ENCODE peak calls at places on chromosomes 5 and 9, in ten cellular contexts. One of them, this sample, is unnamed. For H3K27me3 and H3K36me3, the result is how much of the 10 kb centered on the place peaks cover.

GRCh38 chr9:92183449-92183848 is 68.2 kb upstream of the SPTLC1 start:
- DNase-seq in Peyer's patch: no peak
- DNase-seq in BE2C: no peak
- DNase-seq in heart left ventricle: no peak
- DNase-seq in IMR-90: no peak
- DNase-seq in neural progenitor cell: no peak
- DNase-seq in sigmoid colon: no peak
- DNase-seq in stomach: no peak
- DNase-seq in left lung: no peak
- DNase-seq in GM23248: no peak
- DNase-seq in this sample: no peak

GRCh38 chr9:87189006-87189405 is 241.7 kb upstream of the GAS1 start:
- DNase-seq in left lung: no peak
- DNase-seq in sigmoid colon: no peak
- DNase-seq in heart left ventricle: no peak
- DNase-seq in BE2C: no peak
- DNase-seq in stomach: no peak
- DNase-seq in GM23248: no peak
- DNase-seq in IMR-90: peak
- DNase-seq in neural progenitor cell: no peak
- DNase-seq in Peyer's patch: no peak
- DNase-seq in this sample: no peak

GRCh38 chr5:75460947-75461346 is 50.5 kb downstream of the CERT1 start:
- DNase-seq in IMR-90: no peak
- DNase-seq in sigmoid colon: no peak
- DNase-seq in heart left ventricle: no peak
- DNase-seq in Peyer's patch: no peak
- DNase-seq in neural progenitor cell: no peak
- DNase-seq in stomach: peak
- DNase-seq in left lung: no peak
- DNase-seq in BE2C: peak
- DNase-seq in GM23248: no peak
- DNase-seq in this sample: no peak

GRCh38 chr5:139004374-139005307 is 129.5 kb upstream of the LRRTM2 start:
- DNase-seq in stomach: no peak
- DNase-seq in heart left ventricle: no peak
- DNase-seq in left lung: no peak
- DNase-seq in GM23248: no peak
- DNase-seq in IMR-90: peak
- DNase-seq in Peyer's patch: no peak
- DNase-seq in BE2C: no peak
- DNase-seq in neural progenitor cell: no peak
- DNase-seq in sigmoid colon: no peak
- DNase-seq in this sample: no peak

GRCh38 chr5:14105717-14106435 is 37.3 kb upstream of the TRIO start:
- DNase-seq in stomach: no peak
- DNase-seq in left lung: no peak
- DNase-seq in neural progenitor cell: no peak
- DNase-seq in heart left ventricle: no peak
- DNase-seq in sigmoid colon: no peak
- DNase-seq in IMR-90: peak
- DNase-seq in BE2C: no peak
- DNase-seq in Peyer's patch: no peak
- DNase-seq in GM23248: peak
- DNase-seq in this sample: peak

GRCh38 chr5:113140837-113141661 is 164.5 kb downstream of the DCP2 start:
- DNase-seq in GM23248: peak
- DNase-seq in Peyer's patch: peak
- DNase-seq in stomach: no peak
- DNase-seq in neural progenitor cell: no peak
- DNase-seq in left lung: no peak
- DNase-seq in BE2C: no peak
- DNase-seq in heart left ventricle: no peak
- DNase-seq in sigmoid colon: peak
- DNase-seq in IMR-90: peak
- DNase-seq in this sample: peak

GRCh38 chr9:72363908-72364678 is 915 bp downstream of the ZFAND5 start:
- DNase-seq in left lung: peak
- DNase-seq in IMR-90: peak
- DNase-seq in GM23248: peak
- DNase-seq in heart left ventricle: peak
- DNase-seq in stomach: peak
- DNase-seq in Peyer's patch: peak
- DNase-seq in sigmoid colon: peak
- DNase-seq in BE2C: peak
- DNase-seq in neural progenitor cell: peak
- DNase-seq in this sample: peak

GRCh38 chr5:136018814-136019777 is 9.7 kb upstream of the TGFBI start:
- DNase-seq in Peyer's patch: peak
- DNase-seq in IMR-90: peak
- DNase-seq in GM23248: peak
- DNase-seq in left lung: no peak
- DNase-seq in neural progenitor cell: no peak
- DNase-seq in stomach: no peak
- DNase-seq in BE2C: peak
- DNase-seq in sigmoid colon: peak
- DNase-seq in heart left ventricle: peak
- DNase-seq in this sample: peak

GRCh38 chr5:117748336-117748735 is 1173.7 kb upstream of the SEMA6A start:
- DNase-seq in heart left ventricle: no peak
- DNase-seq in GM23248: no peak
- DNase-seq in left lung: no peak
- DNase-seq in IMR-90: no peak
- DNase-seq in sigmoid colon: no peak
- DNase-seq in neural progenitor cell: no peak
- DNase-seq in Peyer's patch: no peak
- DNase-seq in stomach: no peak
- DNase-seq in BE2C: no peak
- DNase-seq in this sample: no peak

GRCh38 chr9:115013998-115014397 is 83.6 kb upstream of the TNFSF8 start:
- DNase-seq in BE2C: peak
- DNase-seq in GM23248: peak
- DNase-seq in heart left ventricle: peak
- DNase-seq in stomach: peak
- DNase-seq in left lung: peak
- DNase-seq in sigmoid colon: peak
- DNase-seq in IMR-90: peak
- DNase-seq in neural progenitor cell: peak
- DNase-seq in Peyer's patch: peak
- DNase-seq in this sample: peak

GRCh38 chr5:130231786-130232185 is 327.5 kb downstream of the CHSY3 start:
- DNase-seq in sigmoid colon: no peak
- DNase-seq in left lung: no peak
- DNase-seq in Peyer's patch: no peak
- DNase-seq in heart left ventricle: no peak
- DNase-seq in BE2C: no peak
- DNase-seq in IMR-90: no peak
- DNase-seq in stomach: no peak
- DNase-seq in GM23248: no peak
- DNase-seq in neural progenitor cell: no peak
- DNase-seq in this sample: no peak

GRCh38 chr9:82987790-82988189 is 75.2 kb downstream of the RASEF start:
- DNase-seq in left lung: no peak
- DNase-seq in stomach: no peak
- DNase-seq in sigmoid colon: no peak
- DNase-seq in Peyer's patch: no peak
- DNase-seq in IMR-90: no peak
- DNase-seq in heart left ventricle: no peak
- DNase-seq in BE2C: no peak
- DNase-seq in GM23248: no peak
- DNase-seq in neural progenitor cell: no peak
- DNase-seq in this sample: no peak

GRCh38 chr5:95620870-95621838 is 1.3 kb downstream of the GPR150 start:
- DNase-seq in Peyer's patch: peak
- DNase-seq in left lung: peak
- DNase-seq in BE2C: peak
- DNase-seq in GM23248: peak
- DNase-seq in IMR-90: no peak
- DNase-seq in heart left ventricle: peak
- DNase-seq in neural progenitor cell: peak
- DNase-seq in sigmoid colon: no peak
- DNase-seq in stomach: peak
- DNase-seq in this sample: no peak

GRCh38 chr5:1808466-1808865 is 7.3 kb downstream of the NDUFS6 start:
- DNase-seq in neural progenitor cell: no peak
- DNase-seq in Peyer's patch: no peak
- DNase-seq in IMR-90: peak
- DNase-seq in sigmoid colon: no peak
- DNase-seq in heart left ventricle: no peak
- DNase-seq in stomach: no peak
- DNase-seq in left lung: no peak
- DNase-seq in BE2C: no peak
- DNase-seq in GM23248: peak
- DNase-seq in this sample: no peak
- H3K27me3 ChIP-seq in neural progenitor cell: under half
- H3K27me3 ChIP-seq in Peyer's patch: under half
- H3K27me3 ChIP-seq in IMR-90: under half
- H3K27me3 ChIP-seq in sigmoid colon: under half
- H3K27me3 ChIP-seq in heart left ventricle: under half
- H3K27me3 ChIP-seq in stomach: under half
- H3K27me3 ChIP-seq in left lung: under half
- H3K27me3 ChIP-seq in BE2C: under half
- H3K27me3 ChIP-seq in GM23248: under half
- H3K27me3 ChIP-seq in this sample: under half

GRCh38 chr5:87394407-87394806 is 18.3 kb downstream of the CCNH start:
- DNase-seq in left lung: no peak
- DNase-seq in BE2C: no peak
- DNase-seq in IMR-90: peak
- DNase-seq in sigmoid colon: no peak
- DNase-seq in heart left ventricle: no peak
- DNase-seq in neural progenitor cell: no peak
- DNase-seq in Peyer's patch: no peak
- DNase-seq in stomach: no peak
- DNase-seq in GM23248: peak
- DNase-seq in this sample: peak

GRCh38 chr5:87393331-87393730 is 19.4 kb downstream of the CCNH start:
- DNase-seq in sigmoid colon: no peak
- DNase-seq in stomach: no peak
- DNase-seq in heart left ventricle: no peak
- DNase-seq in left lung: no peak
- DNase-seq in Peyer's patch: no peak
- DNase-seq in IMR-90: peak
- DNase-seq in neural progenitor cell: no peak
- DNase-seq in GM23248: peak
- DNase-seq in BE2C: no peak
- DNase-seq in this sample: no peak

GRCh38 chr5:87390075-87390474 is 22.7 kb downstream of the CCNH start:
- DNase-seq in GM23248: no peak
- DNase-seq in neural progenitor cell: no peak
- DNase-seq in Peyer's patch: no peak
- DNase-seq in heart left ventricle: no peak
- DNase-seq in IMR-90: no peak
- DNase-seq in left lung: no peak
- DNase-seq in stomach: no peak
- DNase-seq in sigmoid colon: no peak
- DNase-seq in BE2C: no peak
- DNase-seq in this sample: no peak

GRCh38 chr5:87390576-87391199 is 22.0 kb downstream of the CCNH start:
- DNase-seq in Peyer's patch: no peak
- DNase-seq in heart left ventricle: no peak
- DNase-seq in BE2C: no peak
- DNase-seq in IMR-90: peak
- DNase-seq in left lung: no peak
- DNase-seq in neural progenitor cell: no peak
- DNase-seq in GM23248: peak
- DNase-seq in sigmoid colon: no peak
- DNase-seq in stomach: no peak
- DNase-seq in this sample: no peak

DNA sequence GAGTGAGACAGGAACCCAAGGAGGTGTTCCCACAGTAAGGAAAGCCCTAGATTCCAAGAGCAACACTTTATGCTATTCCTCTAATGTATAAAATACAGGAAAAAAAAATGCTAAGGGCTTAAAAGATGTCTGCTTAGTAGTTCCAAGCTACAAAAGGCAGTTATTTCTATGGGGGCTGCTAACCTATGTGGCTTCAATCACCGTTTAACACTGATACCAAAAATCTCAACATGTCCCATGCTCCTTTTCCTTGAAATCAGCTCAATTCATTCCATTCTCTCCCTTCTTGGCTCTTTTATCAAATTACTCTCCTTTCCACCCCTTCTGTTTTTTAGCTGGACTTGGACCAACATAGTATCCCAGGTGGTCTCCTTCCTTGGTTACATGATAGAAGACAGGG is 20.6 kb downstream of the CCNH start:
- DNase-seq in neural progenitor cell: no peak
- DNase-seq in stomach: no peak
- DNase-seq in sigmoid colon: no peak
- DNase-seq in Peyer's patch: no peak
- DNase-seq in heart left ventricle: no peak
- DNase-seq in IMR-90: no peak
- DNase-seq in left lung: no peak
- DNase-seq in BE2C: no peak
- DNase-seq in GM23248: no peak
- DNase-seq in this sample: no peak
- H3K36me3 ChIP-seq in neural progenitor cell: half or more
- H3K36me3 ChIP-seq in stomach: half or more
- H3K36me3 ChIP-seq in sigmoid colon: under half
- H3K36me3 ChIP-seq in Peyer's patch: under half
- H3K36me3 ChIP-seq in heart left ventricle: half or more
- H3K36me3 ChIP-seq in IMR-90: under half
- H3K36me3 ChIP-seq in left lung: under half
- H3K36me3 ChIP-seq in BE2C: half or more
- H3K36me3 ChIP-seq in GM23248: half or more
- H3K36me3 ChIP-seq in this sample: half or more

GRCh38 chr9:136969150-136969549 is 8.2 kb upstream of the PTGDS start:
- DNase-seq in heart left ventricle: no peak
- DNase-seq in left lung: no peak
- DNase-seq in sigmoid colon: no peak
- DNase-seq in IMR-90: no peak
- DNase-seq in neural progenitor cell: no peak
- DNase-seq in GM23248: no peak
- DNase-seq in Peyer's patch: no peak
- DNase-seq in stomach: no peak
- DNase-seq in BE2C: no peak
- DNase-seq in this sample: no peak
- H3K4me3 ChIP-seq in heart left ventricle: no peak
- H3K4me3 ChIP-seq in left lung: no peak
- H3K4me3 ChIP-seq in sigmoid colon: no peak
- H3K4me3 ChIP-seq in IMR-90: no peak
- H3K4me3 ChIP-seq in neural progenitor cell: no peak
- H3K4me3 ChIP-seq in GM23248: no peak
- H3K4me3 ChIP-seq in Peyer's patch: no peak
- H3K4me3 ChIP-seq in stomach: no peak
- H3K4me3 ChIP-seq in BE2C: no peak
- H3K4me3 ChIP-seq in this sample: no peak

DNA sequence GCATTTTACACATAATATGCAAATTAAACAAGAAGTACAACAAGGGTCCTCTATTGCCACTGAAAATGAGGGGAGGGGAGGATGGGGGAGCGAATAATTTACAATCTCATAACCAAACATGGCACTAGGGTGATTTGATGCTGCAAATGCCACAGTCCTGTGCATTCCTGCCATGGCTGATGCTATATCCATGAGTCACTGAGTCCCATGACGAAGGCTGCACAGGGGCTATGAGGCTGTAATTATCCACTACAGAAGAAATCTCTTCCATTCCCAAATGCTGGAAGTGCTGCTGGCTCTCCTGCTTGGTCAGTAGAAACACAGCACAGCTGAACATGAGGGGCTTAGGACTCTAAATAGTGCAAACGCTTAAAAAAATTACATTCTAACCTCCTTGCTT is 118.1 kb downstream of the KLHL3 start:
- DNase-seq in BE2C: no peak
- DNase-seq in sigmoid colon: no peak
- DNase-seq in heart left ventricle: no peak
- DNase-seq in left lung: no peak
- DNase-seq in Peyer's patch: no peak
- DNase-seq in stomach: no peak
- DNase-seq in GM23248: peak
- DNase-seq in neural progenitor cell: no peak
- DNase-seq in IMR-90: peak
- DNase-seq in this sample: no peak
- H3K27me3 ChIP-seq in BE2C: under half
- H3K27me3 ChIP-seq in sigmoid colon: under half
- H3K27me3 ChIP-seq in heart left ventricle: under half
- H3K27me3 ChIP-seq in left lung: under half
- H3K27me3 ChIP-seq in Peyer's patch: under half
- H3K27me3 ChIP-seq in stomach: under half
- H3K27me3 ChIP-seq in GM23248: under half
- H3K27me3 ChIP-seq in neural progenitor cell: under half
- H3K27me3 ChIP-seq in IMR-90: under half
- H3K27me3 ChIP-seq in this sample: under half